ENCODE peak calls at places on chromosomes 12 and 14, in five cellular contexts. E is lower leg skin, M is Peyer's patch, C is heart left ventricle, K is uterus. S is an unnamed sample.
A peak's percentile ranks its signal among the peaks of the same experiment; 100 is the strongest.

GRCh38 chr12:70756791-70757190 is 119.6 kb upstream of the PTPRB start:
- DNase-seq in C (no peak), E (no peak), K (no peak), M (no peak), S (no peak)

GRCh38 chr12:104213952-104214351 is 1.6 kb upstream of the TXNRD1 start:
- DNase-seq in K (no peak), E (no peak), M (no peak), C (no peak), S (no peak)

GRCh38 chr12:58927112-58927511 is 6.8 kb upstream of the LRIG3 start:
- DNase-seq in C (no peak), E (no peak), M (no peak), K (no peak), S (no peak)

GRCh38 chr12:95358111-95359083 is 115.6 kb upstream of the METAP2 start:
- DNase-seq in C (no peak), E (no peak), K (no peak), M (no peak), S (no peak)

GRCh38 chr12:54005853-54006699 is 2.7 kb upstream of the HOXC8 start:
- DNase-seq in K (peak; percentile 92), C (peak; percentile 93), E (peak; percentile 90), M (peak; percentile 91), S (peak; percentile 76)

GRCh38 chr12:130053641-130054040 is 108.6 kb upstream of the FZD10 start:
- DNase-seq in E (no peak), C (no peak), M (no peak), K (no peak), S (no peak)

GRCh38 chr14:88895116-88895515 is 70.7 kb downstream of the TTC8 start:
- DNase-seq in E (no peak), M (no peak), C (no peak), K (no peak), S (no peak)

GRCh38 chr12:124073636-124074035 is 100.6 kb downstream of the ZNF664 start:
- DNase-seq in E (no peak), C (no peak), K (no peak), M (no peak), S (no peak)

GRCh38 chr12:7099290-7099996 is 7.2 kb upstream of the C1R start:
- DNase-seq in C (no peak), E (no peak), K (no peak), M (no peak), S (no peak)

GRCh38 chr14:77547512-77547911 is 48.9 kb upstream of the ISM2 start:
- DNase-seq in C (no peak), M (no peak), K (no peak), E (no peak), S (no peak)

GRCh38 chr14:105856676-105857222 is 330.4 kb downstream of the TMEM121 start:
- DNase-seq in E (no peak), M (peak; percentile 13), C (no peak), K (no peak), S (no peak)

GRCh38 chr12:76562158-76562557 is 2.6 kb upstream of the OSBPL8 start:
- DNase-seq in M (no peak), C (no peak), K (no peak), E (no peak), S (no peak)

GRCh38 chr14:56081139-56081538 is 37.1 kb upstream of the PELI2 start:
- DNase-seq in E (no peak), M (no peak), K (no peak), C (no peak), S (no peak)

GRCh38 chr14:95157987-95158712 is 821 bp upstream of the DICER1 start:
- DNase-seq in C (no peak), M (peak; percentile 81), E (no peak), K (no peak), S (peak; percentile 75)

GRCh38 chr14:95156765-95157194 is 549 bp downstream of the DICER1 start:
- DNase-seq in C (peak; percentile 72), K (peak; percentile 35), M (peak; percentile 28), E (no peak), S (peak; percentile 75)

GRCh38 chr14:95155044-95155443 is 2.3 kb downstream of the DICER1 start:
- DNase-seq in M (no peak), E (no peak), C (no peak), K (no peak), S (peak; percentile 54)

GRCh38 chr14:95156153-95156764 is 1.1 kb downstream of the DICER1 start:
- DNase-seq in E (no peak), M (no peak), K (no peak), C (no peak), S (peak; percentile 20)

DNA sequence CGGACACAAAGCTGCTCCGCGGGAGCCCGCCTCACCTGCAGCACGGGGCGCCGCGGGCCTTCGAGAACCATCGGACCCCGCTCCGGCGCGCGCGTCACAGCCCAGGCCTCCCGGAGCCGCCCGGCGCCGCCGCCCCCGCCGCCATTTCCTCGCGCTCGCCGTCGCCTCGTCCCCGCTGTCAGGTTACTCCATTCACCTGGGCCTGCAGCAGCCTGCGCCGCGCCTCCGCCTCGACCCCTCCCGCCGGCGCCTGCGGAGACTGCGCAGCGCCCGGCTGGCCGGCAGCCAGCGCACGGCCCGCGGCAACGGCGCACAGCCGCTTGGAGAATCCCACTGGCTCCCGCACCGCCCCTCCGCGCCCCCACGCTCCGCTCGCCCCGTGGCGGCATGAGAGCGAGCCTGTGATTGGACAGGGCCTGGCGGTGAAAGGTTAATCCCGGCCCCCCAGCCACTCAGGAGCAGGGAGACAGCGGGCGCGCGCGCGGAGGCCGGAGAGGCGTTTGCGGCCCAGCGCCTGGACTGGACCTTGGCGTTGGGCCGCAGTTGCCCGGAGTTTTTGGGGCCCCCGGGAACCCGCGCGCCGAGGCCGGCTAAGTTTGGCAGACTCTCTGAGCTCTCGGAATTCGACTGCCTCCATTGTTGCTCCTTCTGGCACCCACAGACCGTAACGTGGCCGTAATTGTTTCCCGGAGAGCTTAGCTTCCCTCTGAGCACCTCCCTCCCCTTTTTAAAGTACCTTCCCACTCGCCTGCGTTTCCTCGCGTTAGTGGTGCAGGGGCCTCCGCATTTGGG is at the start of gene DICER1:
- DNase-seq in C (peak; percentile 99), K (peak; percentile 98), E (peak; percentile 94), M (peak; percentile 94), S (peak; percentile 97)
- TF ChIP-seq POLR2A in C (no peak), K (peak; percentile 66), E (no peak), M (peak; percentile 63), S (peak; percentile 61)

GRCh38 chr14:92121207-92121669 is 268 bp downstream of the NDUFB1 start:
- DNase-seq in K (no peak), E (peak; percentile 44), M (peak; percentile 37), C (peak; percentile 72), S (peak; percentile 73)
- TF ChIP-seq POLR2A in K (no peak), E (no peak), M (no peak), C (no peak), S (no peak)

DNA sequence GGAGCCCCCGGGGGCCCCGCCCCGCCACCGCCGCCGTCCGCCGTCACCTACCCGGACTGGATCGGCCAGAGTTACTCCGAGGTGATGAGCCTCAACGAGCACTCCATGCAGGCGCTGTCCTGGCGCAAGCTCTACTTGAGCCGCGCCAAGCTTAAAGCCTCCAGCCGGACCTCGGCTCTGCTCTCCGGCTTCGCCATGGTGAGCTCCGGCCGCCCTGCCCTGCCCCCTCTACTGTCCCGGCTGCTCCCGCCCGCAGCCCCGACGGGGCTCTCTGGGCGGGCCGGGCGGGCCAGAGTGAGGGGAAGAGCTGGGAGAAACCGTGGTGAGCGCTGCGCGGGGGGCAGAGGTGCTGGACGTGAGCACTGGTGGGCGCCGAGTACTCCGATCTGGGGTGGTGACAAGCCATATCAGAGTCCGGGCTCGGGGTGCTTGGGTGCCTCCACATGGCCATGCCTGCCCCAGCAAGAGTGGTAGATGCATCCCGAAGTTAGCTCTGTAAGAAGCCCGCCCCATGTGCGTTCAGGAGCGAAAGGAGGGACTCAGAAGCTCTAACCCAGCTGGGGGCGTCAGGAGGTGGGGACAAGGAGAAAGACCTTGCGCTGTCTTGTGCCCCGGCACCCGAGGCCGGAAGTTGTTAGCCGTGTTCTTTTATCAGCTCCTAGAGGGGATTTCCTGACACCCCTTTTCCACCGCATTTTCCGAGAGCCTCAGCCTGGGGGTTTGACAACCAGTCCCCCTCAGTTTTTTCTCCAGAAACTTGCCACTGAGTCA is 708 bp downstream of the ORAI1 start:
- DNase-seq in E (peak; percentile 47), M (peak; percentile 79), C (peak; percentile 83), K (peak; percentile 43), S (peak; percentile 73)
- TF ChIP-seq POLR2A in E (no peak), M (no peak), C (no peak), K (no peak), S (peak; percentile 53)

DNA sequence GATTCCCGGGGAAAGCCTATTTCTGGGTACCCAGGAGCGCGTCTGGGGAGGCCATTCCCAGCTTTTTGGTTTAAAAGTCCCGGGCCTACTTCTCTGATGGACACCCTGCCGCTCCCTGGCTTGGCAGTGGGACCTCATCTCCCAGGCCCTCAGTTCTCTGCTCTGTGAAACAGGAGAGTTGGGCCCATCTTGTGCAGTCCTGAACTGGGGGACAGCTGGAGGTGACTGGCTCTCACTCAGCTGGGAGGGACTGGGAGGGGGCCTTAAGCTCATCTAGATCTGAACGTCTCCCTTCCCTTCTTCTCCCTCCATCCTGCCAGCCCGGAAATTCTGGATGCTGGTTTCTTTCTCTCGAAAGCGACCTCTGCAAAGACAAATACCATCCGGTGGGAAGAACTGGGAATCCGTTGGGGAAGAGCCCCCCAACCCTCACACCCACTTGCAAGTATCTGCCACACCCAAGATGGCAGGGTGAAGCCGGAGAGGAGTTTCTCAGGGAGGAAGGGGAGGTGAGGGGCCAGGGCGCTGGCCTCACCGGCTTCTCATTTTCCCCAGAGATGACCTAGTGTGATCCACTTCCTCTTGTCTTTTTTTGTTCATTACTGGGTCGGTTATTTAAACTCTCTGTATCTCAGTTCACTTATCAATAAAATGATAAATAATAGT is 1.4 kb downstream of the RIN3 start:
- DNase-seq in C (no peak), E (no peak), M (no peak), K (no peak), S (no peak)
- TF ChIP-seq POLR2A in C (no peak), E (no peak), M (no peak), K (no peak), S (peak; percentile 24)

DNA sequence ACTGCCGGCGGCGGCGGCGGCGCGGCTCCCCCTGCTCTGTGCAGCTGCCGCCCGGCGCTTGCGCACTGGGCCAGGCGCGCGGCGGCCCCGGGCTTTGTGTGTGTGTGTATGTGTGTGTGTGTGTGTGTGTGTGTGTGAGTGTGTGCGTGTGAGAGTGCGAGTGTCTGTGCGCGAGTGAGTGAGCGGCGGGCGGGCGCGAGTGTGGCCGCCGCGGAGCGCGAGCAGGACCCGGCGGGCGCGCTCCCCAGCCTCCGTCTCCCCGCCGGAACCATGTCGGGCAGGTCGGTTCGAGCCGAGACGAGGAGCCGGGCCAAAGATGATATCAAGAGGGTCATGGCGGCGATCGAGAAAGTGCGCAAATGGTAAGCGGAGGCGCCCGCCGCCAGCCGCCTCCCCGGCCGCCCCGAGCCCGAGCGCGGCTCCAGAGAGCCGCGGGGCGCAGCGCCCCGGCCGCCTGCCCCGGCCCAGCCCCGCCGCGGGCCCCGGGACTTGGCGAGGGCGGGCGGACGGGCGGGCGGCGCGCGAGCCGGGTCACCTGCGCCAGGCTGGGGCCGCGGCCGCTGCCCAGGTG is at the start of gene BCL7A:
- DNase-seq in E (no peak), C (peak; percentile 81), M (peak; percentile 67), K (peak; percentile 70), S (peak; percentile 86)
- TF ChIP-seq POLR2A in E (no peak), C (no peak), M (no peak), K (peak; percentile 62), S (peak; percentile 47)